ENCODE peak calls at places on chromosome 22, in eight cellular contexts. A is activated CD4-positive, alpha-beta T cell treated with anti-CD3 and anti-CD28 coated beads, Interleukin-2, amount 50 U/mL, for 4 hours; M is NCI-H345; Z is brain microvascular endothelial cell; K is T1000; O is T-helper 2 cell; I is NCI-H187; L is foreskin keratinocyte. Y is an unnamed sample.

GRCh38 chr22:36409911-36410756 is 22.4 kb upstream of the MYH9 start:
- DNase-seq in O (peak; percentile 76), Z (no peak), K (no peak), L (peak; percentile 95), A (peak; percentile 58), I (peak; percentile 91), M (peak; percentile 96), Y (no peak)

GRCh38 chr22:31439805-31440204 is 40.4 kb downstream of the DRG1 start:
- DNase-seq in L (no peak), K (no peak), I (no peak), M (no peak), O (no peak), Z (no peak), A (no peak), Y (no peak)

GRCh38 chr22:23062616-23063538 is 7.4 kb upstream of the GNAZ start:
- DNase-seq in Z (no peak), K (no peak), O (no peak), M (no peak), A (no peak), I (no peak), L (no peak), Y (no peak)

GRCh38 chr22:49052023-49052538 is 775.6 kb downstream of the BRD1 start:
- DNase-seq in K (no peak), Z (no peak), A (no peak), I (no peak), L (no peak), O (no peak), M (no peak), Y (no peak)

GRCh38 chr22:26576026-26576680 is 13.8 kb downstream of the TPST2 start:
- DNase-seq in A (no peak), Z (peak; percentile 14), M (no peak), L (no peak), O (no peak), I (no peak), K (no peak), Y (no peak)

GRCh38 chr22:39738746-39739145 is 154.8 kb downstream of the ENTHD1 start:
- DNase-seq in Z (peak; percentile 11), A (no peak), I (no peak), M (no peak), K (no peak), L (peak; percentile 12), O (no peak), Y (no peak)

GRCh38 chr22:42930810-42931420 is 73.8 kb upstream of the ARFGAP3 start:
- DNase-seq in M (no peak), K (no peak), Z (peak; percentile 40), I (no peak), L (peak; percentile 90), A (no peak), O (no peak), Y (no peak)

GRCh38 chr22:43812890-43813289 is 785 bp upstream of the EFCAB6 start:
- DNase-seq in A (no peak), K (no peak), L (no peak), I (no peak), O (no peak), Z (no peak), M (no peak), Y (no peak)

GRCh38 chr22:36397081-36397766 is 9.5 kb upstream of the MYH9 start:
- DNase-seq in L (peak; percentile 83), K (no peak), Z (peak; percentile 72), I (no peak), M (no peak), A (no peak), O (no peak), Y (no peak)

GRCh38 chr22:32080904-32081303 is 37.8 kb downstream of the SLC5A1 start:
- DNase-seq in K (no peak), A (no peak), O (no peak), M (peak; percentile 44), Z (peak; percentile 36), I (no peak), L (peak; percentile 55), Y (peak; percentile 53)

GRCh38 chr22:17596226-17596625 is 32.3 kb downstream of the ATP6V1E1 start:
- DNase-seq in O (no peak), M (no peak), L (no peak), K (no peak), I (no peak), A (no peak), Z (no peak), Y (no peak)

GRCh38 chr22:38923463-38924196 is 33.8 kb upstream of the APOBEC3A start:
- DNase-seq in O (no peak), L (peak; percentile 57), Z (peak; percentile 36), M (no peak), A (no peak), I (peak; percentile 61), K (peak; percentile 71), Y (peak; percentile 93)